ENCODE peak calls at places on chromosomes 13 and 19, in eight cellular contexts. One of them, this sample, is unnamed.

GRCh38 chr19:543912-544608 is at the start of gene GZMM:
- DNase-seq in activated CD4-positive, alpha-beta T cell treated with anti-CD3 and anti-CD28 coated beads for 1 hour: peak
- DNase-seq in frontal cortex: no peak
- DNase-seq in anterior cingulate cortex: no peak
- DNase-seq in SW480: no peak
- DNase-seq in NCI-H2081: no peak
- DNase-seq in HuH-7.5: no peak
- DNase-seq in A172: no peak
- DNase-seq in this sample: peak

GRCh38 chr19:58059003-58059671 is at the start of gene ZNF135:
- DNase-seq in NCI-H2081: peak
- DNase-seq in frontal cortex: peak
- DNase-seq in activated CD4-positive, alpha-beta T cell treated with anti-CD3 and anti-CD28 coated beads for 1 hour: peak
- DNase-seq in SW480: no peak
- DNase-seq in A172: no peak
- DNase-seq in HuH-7.5: no peak
- DNase-seq in anterior cingulate cortex: no peak
- DNase-seq in this sample: no peak

GRCh38 chr13:49304763-49305695 is 57.3 kb downstream of the CDADC1 start:
- DNase-seq in HuH-7.5: no peak
- DNase-seq in frontal cortex: no peak
- DNase-seq in A172: no peak
- DNase-seq in anterior cingulate cortex: no peak
- DNase-seq in NCI-H2081: no peak
- DNase-seq in activated CD4-positive, alpha-beta T cell treated with anti-CD3 and anti-CD28 coated beads for 1 hour: no peak
- DNase-seq in SW480: no peak
- DNase-seq in this sample: no peak

GRCh38 chr19:13155472-13156284 is 5.5 kb downstream of the IER2 start:
- DNase-seq in frontal cortex: peak
- DNase-seq in activated CD4-positive, alpha-beta T cell treated with anti-CD3 and anti-CD28 coated beads for 1 hour: peak
- DNase-seq in HuH-7.5: peak
- DNase-seq in anterior cingulate cortex: no peak
- DNase-seq in NCI-H2081: peak
- DNase-seq in SW480: peak
- DNase-seq in A172: peak
- DNase-seq in this sample: peak

GRCh38 chr13:66405908-66406802 is 824.0 kb downstream of the PCDH9 start:
- DNase-seq in SW480: no peak
- DNase-seq in activated CD4-positive, alpha-beta T cell treated with anti-CD3 and anti-CD28 coated beads for 1 hour: no peak
- DNase-seq in frontal cortex: no peak
- DNase-seq in HuH-7.5: no peak
- DNase-seq in anterior cingulate cortex: no peak
- DNase-seq in NCI-H2081: no peak
- DNase-seq in A172: peak
- DNase-seq in this sample: no peak

GRCh38 chr13:48066310-48066989 is 28.5 kb downstream of the MED4 start:
- DNase-seq in HuH-7.5: no peak
- DNase-seq in SW480: no peak
- DNase-seq in frontal cortex: no peak
- DNase-seq in A172: peak
- DNase-seq in anterior cingulate cortex: no peak
- DNase-seq in activated CD4-positive, alpha-beta T cell treated with anti-CD3 and anti-CD28 coated beads for 1 hour: no peak
- DNase-seq in NCI-H2081: no peak
- DNase-seq in this sample: peak

GRCh38 chr13:112451512-112452379 is 75.6 kb downstream of the SPACA7 start:
- DNase-seq in NCI-H2081: peak
- DNase-seq in anterior cingulate cortex: no peak
- DNase-seq in A172: no peak
- DNase-seq in activated CD4-positive, alpha-beta T cell treated with anti-CD3 and anti-CD28 coated beads for 1 hour: no peak
- DNase-seq in SW480: no peak
- DNase-seq in HuH-7.5: no peak
- DNase-seq in frontal cortex: no peak
- DNase-seq in this sample: no peak

GRCh38 chr19:49512970-49513745 is 697 bp downstream of the FCGRT start:
- DNase-seq in frontal cortex: peak
- DNase-seq in anterior cingulate cortex: no peak
- DNase-seq in activated CD4-positive, alpha-beta T cell treated with anti-CD3 and anti-CD28 coated beads for 1 hour: no peak
- DNase-seq in SW480: peak
- DNase-seq in A172: no peak
- DNase-seq in HuH-7.5: peak
- DNase-seq in NCI-H2081: peak
- DNase-seq in this sample: no peak

GRCh38 chr13:28582892-28583240 is 76.1 kb upstream of the POMP start:
- DNase-seq in anterior cingulate cortex: no peak
- DNase-seq in activated CD4-positive, alpha-beta T cell treated with anti-CD3 and anti-CD28 coated beads for 1 hour: no peak
- DNase-seq in NCI-H2081: no peak
- DNase-seq in SW480: no peak
- DNase-seq in A172: no peak
- DNase-seq in HuH-7.5: no peak
- DNase-seq in frontal cortex: no peak
- DNase-seq in this sample: no peak

GRCh38 chr13:42875448-42876269 is 94.3 kb downstream of the FAM216B start:
- DNase-seq in activated CD4-positive, alpha-beta T cell treated with anti-CD3 and anti-CD28 coated beads for 1 hour: no peak
- DNase-seq in HuH-7.5: no peak
- DNase-seq in NCI-H2081: no peak
- DNase-seq in SW480: no peak
- DNase-seq in frontal cortex: no peak
- DNase-seq in anterior cingulate cortex: no peak
- DNase-seq in A172: no peak
- DNase-seq in this sample: no peak

GRCh38 chr13:50378513-50378970 is 363.3 kb downstream of the KCNRG start:
- DNase-seq in frontal cortex: no peak
- DNase-seq in SW480: no peak
- DNase-seq in HuH-7.5: no peak
- DNase-seq in A172: no peak
- DNase-seq in anterior cingulate cortex: no peak
- DNase-seq in activated CD4-positive, alpha-beta T cell treated with anti-CD3 and anti-CD28 coated beads for 1 hour: no peak
- DNase-seq in NCI-H2081: no peak
- DNase-seq in this sample: no peak

GRCh38 chr13:28659611-28659970 is 661 bp downstream of the POMP start:
- DNase-seq in anterior cingulate cortex: no peak
- DNase-seq in NCI-H2081: no peak
- DNase-seq in A172: peak
- DNase-seq in frontal cortex: no peak
- DNase-seq in activated CD4-positive, alpha-beta T cell treated with anti-CD3 and anti-CD28 coated beads for 1 hour: no peak
- DNase-seq in SW480: peak
- DNase-seq in HuH-7.5: no peak
- DNase-seq in this sample: no peak

GRCh38 chr19:44850641-44851109 is 4.6 kb downstream of the NECTIN2 start:
- DNase-seq in anterior cingulate cortex: no peak
- DNase-seq in SW480: no peak
- DNase-seq in HuH-7.5: no peak
- DNase-seq in NCI-H2081: no peak
- DNase-seq in frontal cortex: no peak
- DNase-seq in A172: no peak
- DNase-seq in activated CD4-positive, alpha-beta T cell treated with anti-CD3 and anti-CD28 coated beads for 1 hour: no peak
- DNase-seq in this sample: no peak

GRCh38 chr19:44111910-44112463 is 1.2 kb upstream of the ZNF225 start:
- DNase-seq in anterior cingulate cortex: no peak
- DNase-seq in activated CD4-positive, alpha-beta T cell treated with anti-CD3 and anti-CD28 coated beads for 1 hour: no peak
- DNase-seq in NCI-H2081: peak
- DNase-seq in HuH-7.5: no peak
- DNase-seq in A172: peak
- DNase-seq in SW480: no peak
- DNase-seq in frontal cortex: no peak
- DNase-seq in this sample: no peak

GRCh38 chr19:7912144-7912696 is 2.4 kb upstream of the TGFBR3L start:
- DNase-seq in anterior cingulate cortex: no peak
- DNase-seq in SW480: no peak
- DNase-seq in activated CD4-positive, alpha-beta T cell treated with anti-CD3 and anti-CD28 coated beads for 1 hour: no peak
- DNase-seq in NCI-H2081: no peak
- DNase-seq in HuH-7.5: no peak
- DNase-seq in A172: no peak
- DNase-seq in frontal cortex: no peak
- DNase-seq in this sample: no peak

GRCh38 chr13:66266761-66267160 is 963.4 kb downstream of the PCDH9 start:
- DNase-seq in A172: no peak
- DNase-seq in anterior cingulate cortex: no peak
- DNase-seq in frontal cortex: no peak
- DNase-seq in SW480: no peak
- DNase-seq in NCI-H2081: no peak
- DNase-seq in activated CD4-positive, alpha-beta T cell treated with anti-CD3 and anti-CD28 coated beads for 1 hour: no peak
- DNase-seq in HuH-7.5: no peak
- DNase-seq in this sample: no peak

GRCh38 chr13:51539887-51540286 is 44.4 kb upstream of the WDFY2 start:
- DNase-seq in frontal cortex: no peak
- DNase-seq in HuH-7.5: no peak
- DNase-seq in A172: no peak
- DNase-seq in SW480: no peak
- DNase-seq in NCI-H2081: no peak
- DNase-seq in anterior cingulate cortex: no peak
- DNase-seq in activated CD4-positive, alpha-beta T cell treated with anti-CD3 and anti-CD28 coated beads for 1 hour: no peak
- DNase-seq in this sample: no peak

GRCh38 chr19:21128901-21129698 is 12.7 kb upstream of the ZNF431 start:
- DNase-seq in NCI-H2081: no peak
- DNase-seq in activated CD4-positive, alpha-beta T cell treated with anti-CD3 and anti-CD28 coated beads for 1 hour: no peak
- DNase-seq in HuH-7.5: no peak
- DNase-seq in A172: no peak
- DNase-seq in SW480: no peak
- DNase-seq in frontal cortex: no peak
- DNase-seq in anterior cingulate cortex: no peak
- DNase-seq in this sample: no peak

GRCh38 chr19:32878988-32879387 is 9.4 kb upstream of the SLC7A9 start:
- DNase-seq in NCI-H2081: no peak
- DNase-seq in activated CD4-positive, alpha-beta T cell treated with anti-CD3 and anti-CD28 coated beads for 1 hour: no peak
- DNase-seq in SW480: no peak
- DNase-seq in frontal cortex: no peak
- DNase-seq in HuH-7.5: no peak
- DNase-seq in A172: no peak
- DNase-seq in anterior cingulate cortex: no peak
- DNase-seq in this sample: no peak

GRCh38 chr19:29526730-29527499 is 1.1 kb downstream of the VSTM2B start:
- DNase-seq in SW480: no peak
- DNase-seq in activated CD4-positive, alpha-beta T cell treated with anti-CD3 and anti-CD28 coated beads for 1 hour: no peak
- DNase-seq in frontal cortex: peak
- DNase-seq in A172: no peak
- DNase-seq in anterior cingulate cortex: no peak
- DNase-seq in HuH-7.5: no peak
- DNase-seq in NCI-H2081: no peak
- DNase-seq in this sample: no peak

GRCh38 chr19:40466219-40467006 is at the start of gene SPTBN4:
- DNase-seq in NCI-H2081: no peak
- DNase-seq in anterior cingulate cortex: no peak
- DNase-seq in HuH-7.5: peak
- DNase-seq in frontal cortex: peak
- DNase-seq in A172: no peak
- DNase-seq in SW480: no peak
- DNase-seq in activated CD4-positive, alpha-beta T cell treated with anti-CD3 and anti-CD28 coated beads for 1 hour: no peak
- DNase-seq in this sample: peak

GRCh38 chr19:38173324-38174041 is 50.5 kb downstream of the DPF1 start:
- DNase-seq in anterior cingulate cortex: peak
- DNase-seq in SW480: no peak
- DNase-seq in NCI-H2081: peak
- DNase-seq in HuH-7.5: no peak
- DNase-seq in A172: peak
- DNase-seq in frontal cortex: peak
- DNase-seq in activated CD4-positive, alpha-beta T cell treated with anti-CD3 and anti-CD28 coated beads for 1 hour: no peak
- DNase-seq in this sample: no peak

This sample was measured in activated T-helper 2 cell treated with anti-CD3 and anti-CD28 coated beads, Interferon-gamma antibody, Interleukin-2, Interleukin-4, amounts not matched to agents 10 μg/mL and 5 μg/mL and 100 μg/mL, durations not matched to agents 14 hours and 24 hours and 36 hours.